ENCODE peak calls at places on chromosomes 13 and 19, in five cellular contexts. H is SK-N-SH, A is neural progenitor cell, K is PC-3, D is heart right ventricle. C is an unnamed sample.

GRCh38 chr19:56942749-56943148 is 102.2 kb upstream of the PEG3 start:
- DNase-seq in D (peak; percentile 8), K (no peak), H (peak; percentile 55), A (peak; percentile 25), C (peak; percentile 1)

GRCh38 chr19:18233224-18233825 is 7.1 kb upstream of the PDE4C start:
- DNase-seq in K (peak; percentile 69), D (no peak), A (peak; percentile 96), H (peak; percentile 83), C (peak; percentile 32)

GRCh38 chr13:27921421-27921960 is 1.7 kb downstream of the PDX1 start:
- DNase-seq in A (peak; percentile 43), D (no peak), K (no peak), H (peak; percentile 34), C (no peak)

GRCh38 chr13:46071590-46072249 is 19.2 kb upstream of the ZC3H13 start:
- DNase-seq in D (no peak), K (no peak), H (no peak), A (no peak), C (no peak)

GRCh38 chr13:41610426-41610825 is 153.1 kb downstream of the RGCC start:
- DNase-seq in K (peak; percentile 91), H (no peak), D (peak; percentile 45), A (no peak), C (peak; percentile 59)

GRCh38 chr13:36919833-36920611 is at the start of gene SMAD9:
- DNase-seq in H (peak; percentile 91), K (peak; percentile 48), A (peak; percentile 91), D (peak; percentile 82), C (peak; percentile 94)

GRCh38 chr19:1063030-1063908 is 3.7 kb upstream of the ARHGAP45 start:
- DNase-seq in A (no peak), K (peak; percentile 29), H (peak; percentile 64), D (no peak), C (no peak)

GRCh38 chr19:5096536-5096935 is 127.6 kb downstream of the KDM4B start:
- DNase-seq in H (no peak), A (no peak), D (no peak), K (no peak), C (no peak)

GRCh38 chr13:57716295-57716694 is 84.8 kb downstream of the PCDH17 start:
- DNase-seq in H (no peak), A (no peak), K (no peak), D (no peak), C (no peak)

GRCh38 chr19:52188822-52189744 is 769 bp upstream of the PPP2R1A start:
- DNase-seq in H (peak; percentile 59), K (no peak), D (no peak), A (no peak), C (peak; percentile 92)
- TF ChIP-seq CTCF in H (peak; percentile 9), K (no peak), D (no peak), A (no peak), C (peak; percentile 27)

GRCh38 chr19:13934785-13935109 is 3.5 kb downstream of the PODNL1 start:
- DNase-seq in D (no peak), K (no peak), H (no peak), A (no peak), C (no peak)

GRCh38 chr19:13938361-13939027 is at the start of gene PODNL1:
- DNase-seq in D (no peak), K (no peak), A (peak; percentile 28), H (peak; percentile 86), C (no peak)

GRCh38 chr19:13935765-13936486 is 2.3 kb downstream of the PODNL1 start:
- DNase-seq in D (no peak), A (peak; percentile 74), H (peak; percentile 73), K (no peak), C (no peak)

GRCh38 chr19:13932911-13933393 is 5.3 kb downstream of the PODNL1 start:
- DNase-seq in K (no peak), D (no peak), A (no peak), H (peak; percentile 18), C (no peak)

DNA sequence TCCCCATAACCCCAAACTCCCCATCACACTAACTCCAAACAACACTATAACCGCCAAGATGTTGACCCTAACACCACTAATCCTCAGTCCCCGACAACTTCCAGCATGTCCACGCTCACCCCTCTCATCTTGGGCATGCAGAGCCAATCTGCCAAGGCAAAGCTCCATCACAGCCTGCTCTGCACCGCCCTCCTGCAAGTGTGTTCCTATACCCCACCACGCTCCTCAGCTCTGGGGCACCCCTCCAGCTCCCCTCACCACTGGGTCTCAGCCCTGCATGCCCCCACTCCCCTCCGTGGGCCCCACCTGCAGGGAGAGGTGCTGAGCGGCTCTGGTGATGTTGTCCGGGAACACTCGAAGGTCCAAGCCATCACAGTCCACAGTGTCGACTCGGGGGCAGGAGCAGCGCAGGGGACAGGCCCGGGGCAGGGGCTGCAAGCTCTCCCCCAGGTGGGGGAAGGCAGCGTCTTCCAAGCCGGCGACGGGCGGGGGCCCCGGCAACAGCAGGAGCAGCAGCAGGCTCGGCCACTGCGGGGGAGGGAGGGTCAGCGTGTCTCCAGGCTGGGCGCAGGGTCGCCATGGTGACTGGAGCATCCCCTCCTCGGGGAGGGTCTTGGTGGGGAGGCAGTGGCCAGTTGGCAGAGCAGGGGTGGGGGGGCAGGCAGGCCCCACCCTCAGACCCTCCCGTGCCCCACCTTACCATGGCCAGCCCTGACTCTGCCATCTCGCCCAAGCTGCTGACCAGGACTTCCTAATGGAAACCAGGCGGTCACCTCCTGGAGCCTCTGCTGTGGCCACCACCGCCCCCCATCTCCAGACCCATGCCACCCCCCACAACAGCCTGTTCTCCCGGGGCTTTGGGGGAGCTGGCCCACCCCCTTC is 497 bp downstream of the PODNL1 start:
- DNase-seq in A (peak; percentile 48), D (no peak), K (no peak), H (peak; percentile 87), C (no peak)
- H3K27ac ChIP-seq in A (no peak overlapping the region), D (no peak overlapping the region), K (no peak overlapping the region), H (peak overlapping the region; percentile 29), C (no peak overlapping the region)

GRCh38 chr19:41912899-41913475 is 15.3 kb downstream of the ERFL start:
- DNase-seq in A (peak; percentile 51), D (no peak), H (peak; percentile 75), K (no peak), C (no peak)
- H3K4me3 ChIP-seq in A (peak overlapping the region; percentile 29), D (no peak overlapping the region), H (no peak overlapping the region), K (no peak overlapping the region), C (no peak overlapping the region)

GRCh38 chr19:55663846-55664536 is 9.2 kb downstream of the U2AF2 start:
- DNase-seq in A (no peak), K (no peak), D (no peak), H (no peak), C (no peak)
- TF ChIP-seq CTCF in A (no peak), K (no peak), D (no peak), H (no peak), C (no peak)

DNA sequence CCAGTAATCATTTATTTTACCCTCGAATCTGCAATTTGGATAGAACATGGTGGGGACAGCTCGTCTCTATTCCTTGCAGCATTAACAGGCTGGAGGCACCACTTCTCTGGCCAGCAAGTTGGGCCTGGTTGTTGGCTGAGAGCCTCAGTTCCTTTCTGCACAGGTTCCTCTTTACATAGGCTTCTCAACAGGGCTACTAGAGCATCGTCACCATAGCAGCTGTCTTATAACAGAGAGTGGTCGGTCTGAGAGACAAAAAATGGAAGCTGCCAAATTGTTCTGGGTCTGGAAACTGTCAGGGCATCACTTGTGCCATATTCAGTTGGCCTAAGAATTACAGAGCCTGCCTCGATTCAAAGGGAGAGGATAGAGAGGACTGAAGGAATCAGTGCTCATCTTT is 86.7 kb downstream of the DNAJC15 start:
- DNase-seq in D (no peak), H (no peak), K (no peak), A (no peak), C (no peak)
- H3K27ac ChIP-seq in D (no peak overlapping the region), H (no peak overlapping the region), K (no peak overlapping the region), A (no peak overlapping the region), C (no peak overlapping the region)

DNA sequence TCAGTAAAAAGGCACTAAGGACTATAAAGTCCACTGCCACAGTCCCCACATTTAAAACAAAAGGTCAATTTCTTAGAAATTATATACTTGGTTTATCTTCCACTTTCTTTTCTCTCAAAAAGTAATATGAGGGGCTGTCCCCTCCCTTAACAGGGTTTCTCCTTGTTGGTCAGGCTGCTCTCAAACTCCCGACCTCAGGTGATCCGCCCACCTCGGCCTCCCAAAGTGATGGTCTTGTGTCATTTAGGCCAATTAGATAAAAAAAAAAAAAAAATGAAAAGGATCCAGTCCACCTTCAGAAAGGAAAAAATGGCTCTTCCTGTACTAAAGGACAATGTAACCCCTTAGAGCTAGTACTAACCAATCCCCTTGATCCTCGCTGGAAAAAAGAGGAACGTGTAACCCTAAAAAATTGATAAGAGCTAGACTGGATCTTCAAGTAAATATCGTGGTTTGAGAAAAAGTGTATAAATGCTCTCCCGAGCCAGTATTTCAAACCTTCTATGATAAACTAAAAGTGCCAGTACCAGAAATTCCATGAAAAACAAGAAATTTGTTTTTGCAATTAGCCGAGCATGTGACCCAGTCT is 9.0 kb upstream of the CD70 start:
- DNase-seq in A (no peak), K (no peak), D (no peak), H (no peak), C (no peak)
- H3K4me3 ChIP-seq in A (no peak overlapping the region), K (no peak overlapping the region), D (no peak overlapping the region), H (no peak overlapping the region), C (no peak overlapping the region)

GRCh38 chr19:11261902-11262839 is at the start of gene DOCK6:
- DNase-seq in H (peak; percentile 91), A (peak; percentile 80), K (peak; percentile 32), D (no peak), C (peak; percentile 56)
- TF ChIP-seq CTCF in H (peak; percentile 59), A (peak; percentile 59), K (peak; percentile 53), D (peak; percentile 49), C (peak; percentile 25)

C was measured in thyroid gland.